ENCODE peak calls at places on chromosomes 3 and 15, in eight cellular contexts. M is HFF-Myc; U is tibial nerve; F is GM03348; S is NCI-H748 treated with DMSO at 0.1 percent for 48 hours; Z is AG08396; Q is activated CD4-positive, CD25-positive, alpha-beta regulatory T cell treated with anti-CD3 and anti-CD28 coated beads, Interleukin-2, amount 50 U/mL, for 72 hours; J is left ventricle myocardium inferior. W is an unnamed sample.

GRCh38 chr3:96012941-96013340 is 801.5 kb upstream of the EPHA6 start:
- DNase-seq in M (no peak), U (no peak), F (no peak), S (no peak), Z (no peak), Q (no peak), J (no peak), W (no peak)

GRCh38 chr15:83380026-83380425 is 67.1 kb upstream of the SH3GL3 start:
- DNase-seq in M (no peak), U (no peak), F (peak; percentile 56), S (no peak), Z (peak; percentile 43), Q (no peak), J (no peak), W (no peak)

GRCh38 chr15:85825719-85826118 is 31.0 kb upstream of the KLHL25 start:
- DNase-seq in M (no peak), U (no peak), F (no peak), S (no peak), Z (no peak), Q (no peak), J (no peak), W (no peak)

GRCh38 chr3:149967067-149967685 is 3.5 kb downstream of the PFN2 start:
- DNase-seq in M (no peak), U (no peak), F (peak; percentile 16), S (peak; percentile 47), Z (peak; percentile 27), Q (no peak), J (no peak), W (peak; percentile 73)

GRCh38 chr3:110533089-110533488 is 538.5 kb upstream of the NECTIN3 start:
- DNase-seq in M (no peak), U (no peak), F (no peak), S (no peak), Z (no peak), Q (no peak), J (no peak), W (no peak)

GRCh38 chr3:114899186-114899931 is 247.7 kb downstream of the ZBTB20 start:
- DNase-seq in M (no peak), U (no peak), F (no peak), S (peak; percentile 78), Z (no peak), Q (no peak), J (no peak), W (peak; percentile 92)

GRCh38 chr15:100766225-100767001 is 113.2 kb upstream of the ALDH1A3 start:
- DNase-seq in M (peak; percentile 63), U (no peak), F (peak; percentile 30), S (no peak), Z (peak; percentile 10), Q (no peak), J (no peak), W (no peak)

GRCh38 chr3:134357914-134358811 is 16.1 kb downstream of the AMOTL2 start:
- DNase-seq in M (peak; percentile 98), U (peak; percentile 58), F (peak; percentile 87), S (no peak), Z (peak; percentile 86), Q (peak; percentile 27), J (no peak), W (no peak)

GRCh38 chr15:26721231-26721630 is 51.6 kb downstream of the GABRB3 start:
- DNase-seq in M (no peak), U (no peak), F (no peak), S (no peak), Z (no peak), Q (no peak), J (no peak), W (no peak)